ENCODE peak calls at places on chromosomes 3 and 15, in four cellular contexts. Q is SK-N-SH, H is uterus, D is hepatocyte. G is an unnamed sample. For H3K4me1, the result is how much of the 10 kb centered on the place peaks cover.

GRCh38 chr3:134974621-134975020 is 179.6 kb downstream of the EPHB1 start:
- DNase-seq in Q (no peak), H (no peak), D (no peak), G (no peak)

GRCh38 chr3:150599611-150600297 is 3.4 kb upstream of the SELENOT start:
- DNase-seq in Q (no peak), H (no peak), D (no peak), G (no peak)

GRCh38 chr3:145094355-145094941 is 1066.5 kb downstream of the PLOD2 start:
- DNase-seq in Q (no peak), H (no peak), D (peak), G (no peak)

GRCh38 chr3:168134931-168135330 is 39.2 kb upstream of the GOLIM4 start:
- DNase-seq in Q (no peak), H (no peak), D (no peak), G (no peak)

GRCh38 chr3:194995922-194996321 is 275.0 kb downstream of the XXYLT1 start:
- DNase-seq in Q (no peak), H (no peak), D (no peak), G (no peak)

GRCh38 chr15:51739056-51739455 is 1.6 kb upstream of the LYSMD2 start:
- DNase-seq in Q (no peak), H (no peak), D (no peak), G (no peak)

GRCh38 chr15:74392402-74392876 is 25.0 kb upstream of the CYP11A1 start:
- DNase-seq in Q (peak), H (no peak), D (peak), G (no peak)

GRCh38 chr3:78050276-78051080 is 1010.6 kb downstream of the ROBO2 start:
- DNase-seq in Q (no peak), H (no peak), D (no peak), G (no peak)

GRCh38 chr3:141682007-141682406 is 56.1 kb upstream of the RNF7 start:
- DNase-seq in Q (no peak), H (no peak), D (no peak), G (no peak)

GRCh38 chr15:92521624-92522008 is 127.9 kb downstream of the ST8SIA2 start:
- DNase-seq in Q (peak), H (peak), D (peak), G (peak)

GRCh38 chr3:138328341-138328740 is 1.3 kb downstream of the NME9 start:
- DNase-seq in Q (peak), H (no peak), D (peak), G (no peak)

GRCh38 chr3:157573780-157574378 is 70.7 kb upstream of the VEPH1 start:
- DNase-seq in Q (no peak), H (no peak), D (peak), G (no peak)

GRCh38 chr3:54099381-54099780 is 23.0 kb upstream of the CACNA2D3 start:
- DNase-seq in Q (no peak), H (no peak), D (no peak), G (no peak)

GRCh38 chr3:56894912-56895431 is 93.2 kb upstream of the ARHGEF3 start:
- DNase-seq in Q (no peak), H (no peak), D (no peak), G (no peak)

GRCh38 chr3:79154861-79155260 is 612.9 kb downstream of the ROBO1 start:
- DNase-seq in Q (no peak), H (no peak), D (no peak), G (no peak)

GRCh38 chr3:128579927-128580326 is 70.7 kb downstream of the RPN1 start:
- DNase-seq in Q (no peak), H (no peak), D (no peak), G (no peak)

GRCh38 chr3:141835557-141836224 is 40.8 kb upstream of the ATP1B3 start:
- DNase-seq in Q (no peak), H (no peak), D (no peak), G (no peak)

GRCh38 chr3:112615942-112616731 is 24.8 kb downstream of the CCDC80 start:
- DNase-seq in Q (no peak), H (no peak), D (no peak), G (no peak)

GRCh38 chr3:68007621-68008226 is 353.3 kb upstream of the SUCLG2 start:
- DNase-seq in Q (peak), H (no peak), D (peak), G (no peak)

GRCh38 chr15:38555686-38556334 is 8.8 kb downstream of the RASGRP1 start:
- DNase-seq in Q (no peak), H (no peak), D (no peak), G (no peak)

GRCh38 chr15:44666208-44667038 is 3.0 kb upstream of the SPG11 start:
- DNase-seq in Q (no peak), H (no peak), D (no peak), G (no peak)

GRCh38 chr15:27623560-27624305 is 475.4 kb downstream of the OCA2 start:
- DNase-seq in Q (no peak), H (no peak), D (no peak), G (no peak)

GRCh38 chr3:129747982-129748381 is 141.5 kb upstream of the PLXND1 start:
- DNase-seq in Q (no peak), H (no peak), D (no peak), G (no peak)

GRCh38 chr3:125585595-125586223 is 9.6 kb downstream of the OSBPL11 start:
- DNase-seq in Q (peak), H (peak), D (peak), G (peak)

GRCh38 chr3:125587039-125587664 is 8.1 kb downstream of the OSBPL11 start:
- DNase-seq in Q (no peak), H (no peak), D (no peak), G (no peak)

GRCh38 chr3:125582707-125583106 is 12.6 kb downstream of the OSBPL11 start:
- DNase-seq in Q (peak), H (no peak), D (peak), G (no peak)
- TF ChIP-seq CTCF in Q (peak), H (no peak), D (peak), G (no peak)

DNA sequence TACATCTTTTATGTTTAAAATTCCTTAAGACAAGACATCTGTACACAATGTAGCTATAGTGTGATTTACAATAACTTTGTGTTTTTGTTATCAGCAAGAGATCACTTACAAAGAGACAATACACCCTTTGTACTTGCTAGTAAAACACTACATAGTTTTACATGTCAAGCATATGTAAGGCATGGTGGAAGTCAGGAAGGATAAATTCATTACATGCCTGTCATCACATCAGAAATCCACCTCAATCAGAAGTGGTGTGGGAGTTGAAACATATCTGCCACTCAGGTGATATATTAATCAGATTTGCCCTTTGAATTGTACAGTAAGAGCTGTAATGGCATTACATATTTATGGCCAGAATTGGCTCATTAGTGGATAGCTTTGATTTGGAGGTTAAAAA is 95.5 kb downstream of the MBNL1 start:
- DNase-seq in Q (no peak), H (no peak), D (no peak), G (no peak)
- H3K4me1 ChIP-seq in Q (under half), H (under half), D (under half), G (under half)

GRCh38 chr15:40345225-40345866 is 4.6 kb upstream of the CCDC9B start:
- DNase-seq in Q (no peak), H (no peak), D (no peak), G (no peak)

GRCh38 chr15:40344217-40344616 is 3.5 kb upstream of the CCDC9B start:
- DNase-seq in Q (no peak), H (no peak), D (no peak), G (no peak)

GRCh38 chr15:40345867-40346578 is 4.8 kb upstream of the PHGR1 start:
- DNase-seq in Q (no peak), H (no peak), D (peak), G (no peak)

GRCh38 chr15:40343512-40343911 is 2.8 kb upstream of the CCDC9B start:
- DNase-seq in Q (no peak), H (no peak), D (peak), G (no peak)

GRCh38 chr15:40344631-40345120 is 3.9 kb upstream of the CCDC9B start:
- DNase-seq in Q (peak), H (peak), D (peak), G (peak)
- TF ChIP-seq CTCF in Q (peak), H (peak), D (peak), G (peak)

GRCh38 chr15:70488941-70489848 is 274.2 kb downstream of the UACA start:
- DNase-seq in Q (no peak), H (no peak), D (no peak), G (no peak)
- H3K4me1 ChIP-seq in Q (under half), H (under half), D (under half), G (under half)

GRCh38 chr3:99529265-99529664 is 109.1 kb upstream of the COL8A1 start:
- DNase-seq in Q (no peak), H (no peak), D (no peak), G (no peak)
- TF ChIP-seq CTCF in Q (no peak), H (no peak), D (no peak), G (no peak)

DNA sequence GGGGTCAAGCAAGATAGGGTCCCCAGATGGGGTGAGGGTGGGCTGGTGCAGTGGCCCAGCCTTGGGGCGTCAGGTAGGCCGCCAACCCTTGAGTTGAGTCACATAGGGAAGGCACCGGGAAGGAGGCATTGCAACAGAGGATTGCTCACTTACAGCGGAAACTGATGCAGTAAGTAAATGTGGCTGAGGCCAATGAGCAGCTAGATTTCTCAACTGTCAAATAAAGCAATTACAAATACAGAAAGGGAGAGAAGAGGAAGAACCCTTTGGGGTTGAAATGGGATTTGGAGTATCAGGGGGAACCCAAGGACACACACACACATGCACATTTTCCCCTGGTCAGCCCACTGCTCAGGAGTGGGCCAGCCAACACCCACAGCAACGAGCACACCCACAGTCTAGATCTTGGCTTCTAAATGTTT is 44.0 kb downstream of the CHSY1 start:
- DNase-seq in Q (no peak), H (no peak), D (no peak), G (no peak)
- H3K4me1 ChIP-seq in Q (under half), H (under half), D (under half), G (under half)

DNA sequence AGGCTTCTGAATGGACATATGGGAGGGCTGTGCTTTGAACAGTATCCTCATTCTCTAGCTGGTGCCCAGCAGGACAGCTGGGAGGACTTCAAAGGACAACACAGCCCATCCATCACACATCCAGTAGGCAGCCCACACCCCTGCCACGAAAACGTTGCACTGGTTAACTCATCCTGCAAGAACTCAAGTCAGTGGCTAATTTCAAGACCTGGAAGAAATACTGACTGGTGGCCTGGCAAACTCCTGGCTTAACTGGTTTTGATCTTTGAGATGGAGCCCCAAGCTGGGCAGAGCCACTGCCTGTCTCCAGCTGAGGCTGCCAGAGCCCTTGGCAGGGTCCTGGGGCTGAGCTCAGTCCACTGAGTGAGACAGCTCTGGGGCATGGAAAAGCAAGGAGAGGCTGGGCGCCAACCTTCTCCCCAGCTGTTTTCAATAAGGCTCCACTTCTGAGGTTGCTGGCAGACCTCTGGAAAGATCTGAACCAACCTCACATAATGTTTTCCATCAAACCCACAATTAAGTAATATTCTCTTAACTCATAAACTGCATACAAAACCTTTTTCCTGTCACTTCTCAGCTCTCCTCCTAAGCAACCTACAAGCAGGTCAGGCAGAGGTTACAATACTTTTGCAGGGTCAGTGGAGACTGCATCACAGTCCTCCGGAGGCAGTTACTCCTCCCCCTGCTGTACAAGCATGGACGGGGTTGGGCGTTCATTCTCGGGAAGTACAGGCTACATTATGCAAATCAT is 110.3 kb downstream of the MYLK start:
- DNase-seq in Q (peak), H (peak), D (peak), G (peak)
- TF ChIP-seq CTCF in Q (no peak), H (no peak), D (no peak), G (no peak)